ENCODE peak calls at places on chromosome 15, in eight cellular contexts. R, K, P, D, Z, N, J and A are unnamed samples.

GRCh38 chr15:100252359-100252758 is 89.4 kb downstream of the ADAMTS17 start:
- DNase-seq in D (no peak), N (no peak), J (peak; percentile 63), Z (peak; percentile 29), K (no peak), R (no peak), P (no peak), A (no peak)

GRCh38 chr15:92018535-92019239 is 165.2 kb downstream of the SLCO3A1 start:
- DNase-seq in N (no peak), K (no peak), D (no peak), P (no peak), Z (no peak), R (no peak), J (no peak), A (no peak)

GRCh38 chr15:83475551-83475950 is 28.4 kb downstream of the SH3GL3 start:
- DNase-seq in P (no peak), J (no peak), R (no peak), D (peak; percentile 23), K (no peak), Z (no peak), N (no peak), A (peak; percentile 28)

GRCh38 chr15:63331456-63331855 is 50.2 kb downstream of the CA12 start:
- DNase-seq in P (no peak), J (no peak), D (peak; percentile 14), K (no peak), R (no peak), Z (no peak), N (no peak), A (no peak)

GRCh38 chr15:64334530-64334929 is 21.4 kb downstream of the CSNK1G1 start:
- DNase-seq in P (no peak), R (no peak), N (no peak), J (no peak), Z (no peak), K (no peak), D (no peak), A (no peak)

GRCh38 chr15:78828930-78829329 is 17.7 kb upstream of the ADAMTS7 start:
- DNase-seq in N (no peak), K (no peak), R (no peak), Z (no peak), D (no peak), P (no peak), J (no peak), A (no peak)

GRCh38 chr15:73387507-73388255 is 18.9 kb upstream of the HCN4 start:
- DNase-seq in Z (no peak), D (no peak), R (no peak), N (no peak), P (no peak), J (peak; percentile 40), K (no peak), A (peak; percentile 27)

GRCh38 chr15:92091155-92091734 is 237.7 kb downstream of the SLCO3A1 start:
- DNase-seq in R (no peak), D (no peak), K (peak; percentile 50), P (peak; percentile 55), N (peak; percentile 45), Z (no peak), J (no peak), A (peak; percentile 17)

GRCh38 chr15:69668049-69668705 is 215.6 kb downstream of the RPLP1 start:
- DNase-seq in N (no peak), D (no peak), J (peak; percentile 72), P (no peak), Z (no peak), R (peak; percentile 24), K (no peak), A (no peak)

GRCh38 chr15:94253742-94254141 is 22.4 kb downstream of the MCTP2 start:
- DNase-seq in Z (no peak), N (no peak), D (no peak), R (no peak), K (no peak), J (no peak), P (no peak), A (no peak)

GRCh38 chr15:70526221-70526973 is 237.0 kb downstream of the UACA start:
- DNase-seq in K (peak; percentile 47), J (no peak), N (no peak), P (no peak), D (peak; percentile 72), R (no peak), Z (peak; percentile 48), A (peak; percentile 76)

GRCh38 chr15:38652998-38653397 is 88.4 kb upstream of the RASGRP1 start:
- DNase-seq in P (no peak), N (no peak), R (no peak), D (no peak), K (no peak), J (no peak), Z (peak; percentile 86), A (no peak)

GRCh38 chr15:92819312-92820232 is 80.6 kb upstream of the CHD2 start:
- DNase-seq in D (peak; percentile 32), P (no peak), J (no peak), Z (no peak), R (no peak), N (no peak), K (no peak), A (no peak)

GRCh38 chr15:75666823-75667501 is 19.2 kb downstream of the SNX33 start:
- DNase-seq in D (peak; percentile 99), R (peak; percentile 82), N (no peak), J (peak; percentile 96), K (no peak), P (peak; percentile 42), Z (no peak), A (peak; percentile 100)

GRCh38 chr15:99954361-99955180 is 221.3 kb upstream of the LYSMD4 start:
- DNase-seq in P (no peak), R (no peak), Z (peak; percentile 34), J (no peak), D (peak; percentile 29), N (no peak), K (peak; percentile 78), A (no peak)

GRCh38 chr15:34986326-34987181 is 1.5 kb downstream of the ZNF770 start:
- DNase-seq in D (no peak), K (no peak), P (no peak), J (no peak), N (no peak), R (no peak), Z (no peak), A (no peak)

GRCh38 chr15:25937796-25938195 is 74.7 kb upstream of the ATP10A start:
- DNase-seq in N (no peak), R (no peak), P (no peak), Z (no peak), D (no peak), J (no peak), K (no peak), A (peak; percentile 35)

GRCh38 chr15:31135523-31135922 is 34.0 kb upstream of the TRPM1 start:
- DNase-seq in P (no peak), J (no peak), K (no peak), D (no peak), R (no peak), Z (no peak), N (no peak), A (no peak)

GRCh38 chr15:31131853-31132375 is 30.4 kb upstream of the TRPM1 start:
- DNase-seq in R (no peak), D (no peak), Z (no peak), K (no peak), P (no peak), N (no peak), J (no peak), A (no peak)

GRCh38 chr15:31136016-31136415 is 34.5 kb upstream of the TRPM1 start:
- DNase-seq in J (no peak), D (no peak), K (no peak), N (no peak), R (no peak), Z (no peak), P (no peak), A (no peak)

GRCh38 chr15:31136612-31137328 is 35.2 kb upstream of the TRPM1 start:
- DNase-seq in J (no peak), Z (no peak), D (no peak), N (no peak), R (no peak), P (no peak), K (no peak), A (no peak)

GRCh38 chr15:31133890-31134289 is 32.4 kb upstream of the TRPM1 start:
- DNase-seq in P (no peak), K (no peak), Z (no peak), J (no peak), N (no peak), R (no peak), D (no peak), A (no peak)
- TF ChIP-seq CTCF in P (no peak), K (no peak), Z (no peak), J (no peak), N (no peak), R (no peak), D (no peak), A (no peak)

GRCh38 chr15:81183403-81183760 is 13.3 kb upstream of the IL16 start:
- DNase-seq in P (no peak), R (no peak), N (no peak), Z (no peak), D (no peak), J (no peak), K (no peak), A (no peak)
- H3K4me3 ChIP-seq in P (peak overlapping the region; percentile 45), R (peak overlapping the region; percentile 49), N (no peak overlapping the region), Z (no peak overlapping the region), D (no peak overlapping the region), J (peak overlapping the region; percentile 47), K (peak overlapping the region; percentile 45), A (peak overlapping the region; percentile 47)

GRCh38 chr15:90709278-90709677 is 7.9 kb upstream of the BLM start:
- DNase-seq in K (no peak), J (no peak), Z (no peak), R (no peak), P (no peak), N (no peak), D (no peak), A (no peak)

GRCh38 chr15:90710436-90710835 is 6.7 kb upstream of the BLM start:
- DNase-seq in P (no peak), R (no peak), J (no peak), D (no peak), K (no peak), Z (no peak), N (no peak), A (no peak)

GRCh38 chr15:90711418-90711824 is 5.7 kb upstream of the BLM start:
- DNase-seq in Z (no peak), P (no peak), K (no peak), D (no peak), N (no peak), R (no peak), J (no peak), A (no peak)

GRCh38 chr15:90713081-90713480 is 4.1 kb upstream of the BLM start:
- DNase-seq in P (no peak), D (no peak), K (no peak), R (no peak), N (no peak), J (no peak), Z (no peak), A (no peak)

DNA sequence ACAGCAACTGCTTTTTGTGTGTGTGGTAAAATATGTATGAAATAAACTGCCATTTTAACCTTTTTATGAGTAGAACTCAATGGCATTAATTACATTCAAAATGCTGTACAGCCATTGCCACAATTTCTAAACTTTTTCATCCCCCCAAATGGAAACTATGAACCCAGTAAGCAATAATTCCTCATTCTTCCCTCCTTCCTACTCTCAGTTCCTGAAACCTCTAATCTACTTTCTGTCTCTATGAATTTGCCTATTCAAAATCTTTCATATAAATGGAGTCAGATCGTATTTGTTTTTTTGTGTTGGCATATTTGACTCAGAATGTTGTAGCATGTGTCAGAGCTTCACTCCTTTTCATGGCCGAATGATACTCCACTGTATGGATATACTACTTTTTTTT is 5.3 kb upstream of the BLM start:
- DNase-seq in R (no peak), D (no peak), P (no peak), K (no peak), J (no peak), N (no peak), Z (no peak), A (no peak)
- TF ChIP-seq CTCF in R (no peak), D (no peak), P (no peak), K (no peak), J (no peak), N (no peak), Z (no peak), A (no peak)

GRCh38 chr15:68576253-68577236 is 2.2 kb upstream of the CORO2B start:
- DNase-seq in Z (no peak), R (no peak), N (no peak), P (no peak), J (no peak), D (no peak), K (peak; percentile 45), A (no peak)
- H3K4me3 ChIP-seq in Z (no peak overlapping the region), R (no peak overlapping the region), N (peak overlapping the region; percentile 66), P (no peak overlapping the region), J (no peak overlapping the region), D (no peak overlapping the region), K (no peak overlapping the region), A (no peak overlapping the region)